ENCODE peak calls at places on chromosomes 3 and 15, in ten cellular contexts. N, I, R, G, V, Y, O, F, L and A are unnamed samples.

GRCh38 chr3:37795431-37796061 is 66.1 kb upstream of the CTDSPL start:
- DNase-seq in N (no peak), I (no peak), R (no peak), G (no peak), V (no peak), Y (no peak), O (no peak), F (no peak), L (no peak), A (no peak)

GRCh38 chr3:109643590-109643989 is 306.2 kb upstream of the DPPA4 start:
- DNase-seq in N (peak), I (no peak), R (no peak), G (peak), V (no peak), Y (no peak), O (no peak), F (no peak), L (peak), A (no peak)

GRCh38 chr3:129688310-129688895 is 81.9 kb upstream of the PLXND1 start:
- DNase-seq in N (peak), I (no peak), R (peak), G (peak), V (no peak), Y (peak), O (peak), F (peak), L (peak), A (no peak)

GRCh38 chr3:152335273-152335672 is 66.5 kb downstream of the MBNL1 start:
- DNase-seq in N (no peak), I (no peak), R (no peak), G (no peak), V (no peak), Y (no peak), O (no peak), F (no peak), L (no peak), A (no peak)

GRCh38 chr3:129001101-129001816 is at the start of gene EFCC1:
- DNase-seq in N (peak), I (no peak), R (no peak), G (no peak), V (no peak), Y (peak), O (peak), F (peak), L (no peak), A (no peak)

GRCh38 chr3:44906997-44907396 is 32.6 kb downstream of the TGM4 start:
- DNase-seq in N (peak), I (no peak), R (no peak), G (peak), V (no peak), Y (no peak), O (no peak), F (no peak), L (peak), A (no peak)

GRCh38 chr15:51758645-51759044 is 7.2 kb downstream of the TMOD2 start:
- DNase-seq in N (peak), I (no peak), R (peak), G (peak), V (no peak), Y (no peak), O (no peak), F (peak), L (peak), A (no peak)

GRCh38 chr3:19866751-19867347 is 67.2 kb downstream of the EFHB start:
- DNase-seq in N (peak), I (no peak), R (no peak), G (peak), V (peak), Y (peak), O (peak), F (peak), L (peak), A (peak)

GRCh38 chr15:38698215-38698614 is 133.6 kb upstream of the RASGRP1 start:
- DNase-seq in N (no peak), I (no peak), R (no peak), G (no peak), V (no peak), Y (no peak), O (no peak), F (no peak), L (no peak), A (no peak)

GRCh38 chr3:134449277-134449676 is 36.5 kb downstream of the ANAPC13 start:
- DNase-seq in N (peak), I (no peak), R (peak), G (peak), V (no peak), Y (peak), O (no peak), F (no peak), L (peak), A (no peak)
- TF ChIP-seq CTCF in N (peak), I (no peak), R (peak), G (peak), V (no peak), Y (peak), O (peak), F (peak), L (peak), A (peak)

DNA sequence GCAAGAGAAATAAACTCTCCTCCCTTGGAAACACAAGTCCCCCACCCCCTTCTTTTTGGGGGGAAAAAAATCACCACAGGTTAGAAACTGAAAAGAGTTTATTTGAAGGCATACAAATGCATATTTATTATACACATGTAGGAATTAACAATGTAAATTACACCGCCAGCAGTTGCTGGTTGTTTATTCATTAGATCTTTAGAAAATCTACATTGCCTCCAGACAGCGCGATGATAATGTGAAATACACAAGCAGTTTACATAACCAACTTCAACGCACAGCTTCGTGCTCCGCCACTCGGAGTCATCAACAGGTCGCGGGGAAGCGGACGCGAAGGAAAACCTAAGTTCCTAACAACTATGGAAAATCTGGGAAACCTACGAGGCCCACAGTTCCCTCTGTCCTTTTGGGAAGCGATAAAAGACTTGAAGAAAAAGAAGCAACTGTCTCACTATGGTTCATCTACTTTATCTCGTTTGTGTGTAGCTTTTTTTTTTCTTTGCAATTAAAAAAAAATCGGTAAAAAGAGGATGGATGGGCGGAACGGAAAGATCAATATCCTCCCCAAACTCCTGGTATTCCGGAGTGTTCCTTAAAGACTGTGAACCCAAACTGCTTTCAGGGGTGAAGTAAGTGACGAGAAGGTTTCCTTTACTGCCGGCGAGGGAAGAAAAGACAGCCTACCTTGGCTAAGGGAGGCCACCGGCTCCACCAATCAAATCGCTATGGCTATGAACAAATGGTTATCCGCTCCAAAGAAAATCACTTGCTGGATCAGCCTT is 8.4 kb upstream of the FOXB1 start:
- DNase-seq in N (no peak), I (no peak), R (no peak), G (no peak), V (peak), Y (peak), O (no peak), F (no peak), L (no peak), A (no peak)
- TF ChIP-seq CTCF in N (no peak), I (no peak), R (no peak), G (no peak), V (no peak), Y (no peak), O (no peak), F (no peak), L (no peak), A (no peak)

DNA sequence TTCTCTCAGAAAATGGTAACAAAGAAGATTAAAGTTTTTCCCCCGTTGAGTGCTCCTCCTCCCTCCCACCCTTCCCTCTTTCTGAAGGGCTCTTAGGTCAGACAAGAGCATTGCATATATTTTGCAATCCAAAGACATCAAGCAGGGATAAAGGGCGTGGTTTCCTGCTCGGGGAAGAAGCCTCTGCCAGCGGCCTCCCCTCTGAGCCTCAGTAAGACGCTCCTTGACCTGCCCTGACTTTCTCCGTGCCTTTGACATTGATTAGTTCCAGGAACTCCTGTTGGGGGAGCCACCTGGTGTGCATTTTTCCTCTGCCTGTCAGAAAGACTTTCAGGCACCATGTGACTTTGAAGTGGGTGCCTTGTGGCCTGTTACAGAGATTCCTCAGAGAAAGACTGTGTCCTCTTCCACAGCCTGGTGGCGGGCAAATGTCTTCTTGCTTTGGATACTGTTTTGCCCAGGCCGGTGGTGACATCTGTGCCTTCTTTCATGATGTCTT is 87.2 kb upstream of the TBL1XR1 start:
- DNase-seq in N (peak), I (no peak), R (no peak), G (peak), V (no peak), Y (peak), O (peak), F (no peak), L (peak), A (no peak)
- TF ChIP-seq CTCF in N (no peak), I (no peak), R (no peak), G (peak), V (no peak), Y (peak), O (peak), F (no peak), L (no peak), A (no peak)

GRCh38 chr3:150216866-150217600 is 191.1 kb upstream of the TSC22D2 start:
- DNase-seq in N (no peak), I (no peak), R (no peak), G (no peak), V (no peak), Y (no peak), O (no peak), F (no peak), L (no peak), A (no peak)

GRCh38 chr3:150217691-150218090 is 190.4 kb upstream of the TSC22D2 start:
- DNase-seq in N (no peak), I (no peak), R (no peak), G (no peak), V (no peak), Y (no peak), O (no peak), F (no peak), L (no peak), A (no peak)

GRCh38 chr3:150218236-150218635 is 189.9 kb upstream of the TSC22D2 start:
- DNase-seq in N (no peak), I (no peak), R (no peak), G (peak), V (no peak), Y (no peak), O (no peak), F (no peak), L (no peak), A (no peak)

GRCh38 chr3:150215616-150216015 is 192.5 kb upstream of the TSC22D2 start:
- DNase-seq in N (peak), I (no peak), R (no peak), G (peak), V (no peak), Y (no peak), O (no peak), F (no peak), L (no peak), A (no peak)

GRCh38 chr3:150216041-150216811 is 191.9 kb upstream of the TSC22D2 start:
- DNase-seq in N (peak), I (no peak), R (no peak), G (peak), V (no peak), Y (no peak), O (peak), F (peak), L (no peak), A (no peak)
- TF ChIP-seq CTCF in N (no peak), I (no peak), R (no peak), G (peak), V (no peak), Y (peak), O (no peak), F (no peak), L (no peak), A (no peak)